ENCODE peak calls at places on chromosomes 16 and 17, in seven cellular contexts. C, J, M, E, I, P and G are unnamed samples.

GRCh38 chr17:80649672-80650338 is 105.2 kb downstream of the RPTOR start:
- DNase-seq in C (peak; percentile 79), J (no peak), M (no peak), E (peak; percentile 73), I (peak; percentile 77), P (peak; percentile 54), G (peak; percentile 63)

GRCh38 chr17:75486951-75487350 is 28.4 kb downstream of the CASKIN2 start:
- DNase-seq in C (no peak), J (no peak), M (no peak), E (no peak), I (no peak), P (no peak), G (no peak)

GRCh38 chr17:72116692-72117469 is 3.9 kb upstream of the SOX9 start:
- DNase-seq in C (no peak), J (no peak), M (no peak), E (no peak), I (no peak), P (no peak), G (no peak)

GRCh38 chr16:55480228-55480655 is 1.2 kb downstream of the MMP2 start:
- DNase-seq in C (peak; percentile 84), J (no peak), M (no peak), E (peak; percentile 63), I (no peak), P (no peak), G (no peak)

GRCh38 chr17:2594657-2595085 is 1.2 kb downstream of the PAFAH1B1 start:
- DNase-seq in C (no peak), J (no peak), M (no peak), E (no peak), I (no peak), P (no peak), G (no peak)

GRCh38 chr17:64739316-64740058 is 77.4 kb upstream of the SMURF2 start:
- DNase-seq in C (no peak), J (no peak), M (no peak), E (no peak), I (peak; percentile 25), P (no peak), G (no peak)

GRCh38 chr17:78323821-78324390 is 36.0 kb downstream of the SOCS3 start:
- DNase-seq in C (peak; percentile 71), J (no peak), M (no peak), E (no peak), I (no peak), P (no peak), G (no peak)

GRCh38 chr17:72984145-72984924 is 108.2 kb downstream of the SLC39A11 start:
- DNase-seq in C (no peak), J (no peak), M (no peak), E (no peak), I (no peak), P (no peak), G (peak; percentile 84)

GRCh38 chr17:80328620-80329380 is 68.1 kb downstream of the RNF213 start:
- DNase-seq in C (no peak), J (no peak), M (no peak), E (no peak), I (no peak), P (no peak), G (no peak)

GRCh38 chr17:13728751-13729150 is 127.0 kb upstream of the HS3ST3A1 start:
- DNase-seq in C (no peak), J (no peak), M (no peak), E (no peak), I (no peak), P (no peak), G (no peak)

GRCh38 chr17:32927201-32927723 is 691 bp upstream of the TMEM98 start:
- DNase-seq in C (no peak), J (no peak), M (no peak), E (no peak), I (peak; percentile 76), P (no peak), G (no peak)

GRCh38 chr17:67421869-67422273 is 44.8 kb downstream of the PITPNC1 start:
- DNase-seq in C (no peak), J (peak; percentile 96), M (peak; percentile 61), E (no peak), I (peak; percentile 39), P (no peak), G (peak; percentile 100)

GRCh38 chr17:67420994-67421393 is 43.9 kb downstream of the PITPNC1 start:
- DNase-seq in C (no peak), J (no peak), M (no peak), E (no peak), I (no peak), P (no peak), G (no peak)

GRCh38 chr17:67427410-67427809 is 50.3 kb downstream of the PITPNC1 start:
- DNase-seq in C (no peak), J (no peak), M (no peak), E (no peak), I (no peak), P (no peak), G (no peak)

GRCh38 chr17:67425571-67426160 is 48.6 kb downstream of the PITPNC1 start:
- DNase-seq in C (no peak), J (no peak), M (no peak), E (no peak), I (no peak), P (no peak), G (no peak)

DNA sequence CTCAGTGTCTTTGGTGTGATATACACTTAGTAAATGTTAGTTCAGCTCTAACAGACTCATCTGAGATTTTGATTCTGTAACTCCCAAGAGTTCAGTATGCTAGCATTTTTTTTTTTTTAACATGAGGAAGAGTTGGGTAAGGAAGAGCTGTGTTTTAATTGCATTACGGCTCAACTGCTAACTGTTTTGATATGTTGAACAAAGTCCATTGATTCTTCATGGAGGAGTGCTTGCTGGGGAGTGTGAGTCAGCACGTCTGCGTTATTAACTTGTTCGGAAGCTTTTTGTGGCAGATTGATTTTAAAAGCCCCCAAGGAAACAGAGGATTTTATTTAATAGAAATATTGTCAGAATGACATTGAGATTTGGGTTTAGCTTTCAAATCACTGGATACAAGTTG is 45.8 kb downstream of the PITPNC1 start:
- DNase-seq in C (no peak), J (no peak), M (no peak), E (no peak), I (peak; percentile 35), P (no peak), G (peak; percentile 52)
- TF ChIP-seq SIN3A in C (no peak), J (no peak), M (no peak), E (no peak), I (no peak), P (no peak), G (no peak)

GRCh38 chr16:4301968-4302367 is 13.9 kb upstream of the GLIS2 start:
- DNase-seq in C (no peak), J (no peak), M (no peak), E (no peak), I (no peak), P (no peak), G (no peak)

GRCh38 chr16:4293822-4294457 is 21.1 kb upstream of the TFAP4 start:
- DNase-seq in C (peak; percentile 93), J (no peak), M (no peak), E (peak; percentile 82), I (no peak), P (no peak), G (no peak)

GRCh38 chr16:4297480-4297879 is 18.4 kb upstream of the GLIS2 start:
- DNase-seq in C (no peak), J (no peak), M (no peak), E (no peak), I (no peak), P (no peak), G (no peak)

GRCh38 chr16:4301177-4301576 is 14.7 kb upstream of the GLIS2 start:
- DNase-seq in C (no peak), J (no peak), M (no peak), E (no peak), I (no peak), P (no peak), G (no peak)

GRCh38 chr16:4298761-4299522 is 16.9 kb upstream of the GLIS2 start:
- DNase-seq in C (peak; percentile 53), J (peak; percentile 76), M (no peak), E (peak; percentile 66), I (no peak), P (peak; percentile 66), G (peak; percentile 80)
- TF ChIP-seq SIN3A in C (peak; percentile 67), J (no peak), M (no peak), E (peak; percentile 58), I (no peak), P (no peak), G (peak; percentile 61)

GRCh38 chr16:66746048-66746447 is 5.4 kb downstream of the DYNC1LI2 start:
- DNase-seq in C (no peak), J (no peak), M (no peak), E (no peak), I (no peak), P (no peak), G (no peak)

GRCh38 chr16:66742409-66742808 is 9.0 kb downstream of the DYNC1LI2 start:
- DNase-seq in C (no peak), J (no peak), M (no peak), E (no peak), I (no peak), P (no peak), G (no peak)

GRCh38 chr16:66750279-66751134 is 902 bp downstream of the DYNC1LI2 start:
- DNase-seq in C (no peak), J (no peak), M (no peak), E (no peak), I (no peak), P (no peak), G (no peak)

GRCh38 chr16:66751135-66751991 is at the start of gene DYNC1LI2:
- DNase-seq in C (peak; percentile 98), J (no peak), M (no peak), E (peak; percentile 92), I (peak; percentile 55), P (peak; percentile 92), G (peak; percentile 34)

GRCh38 chr16:66746682-66747081 is 4.7 kb downstream of the DYNC1LI2 start:
- DNase-seq in C (no peak), J (no peak), M (peak; percentile 71), E (no peak), I (no peak), P (no peak), G (no peak)
- TF ChIP-seq SIN3A in C (no peak), J (no peak), M (no peak), E (no peak), I (no peak), P (no peak), G (no peak)

GRCh38 chr16:16064874-16065384 is 115.5 kb downstream of the ABCC1 start:
- DNase-seq in C (no peak), J (no peak), M (no peak), E (no peak), I (no peak), P (no peak), G (no peak)

GRCh38 chr16:16063685-16064084 is 114.3 kb downstream of the ABCC1 start:
- DNase-seq in C (no peak), J (no peak), M (no peak), E (no peak), I (no peak), P (peak; percentile 33), G (no peak)

GRCh38 chr16:16062023-16062932 is 112.9 kb downstream of the ABCC1 start:
- DNase-seq in C (no peak), J (no peak), M (no peak), E (no peak), I (no peak), P (no peak), G (no peak)

GRCh38 chr16:16071631-16072244 is 122.3 kb downstream of the ABCC1 start:
- DNase-seq in C (no peak), J (no peak), M (no peak), E (no peak), I (peak; percentile 67), P (no peak), G (no peak)

DNA sequence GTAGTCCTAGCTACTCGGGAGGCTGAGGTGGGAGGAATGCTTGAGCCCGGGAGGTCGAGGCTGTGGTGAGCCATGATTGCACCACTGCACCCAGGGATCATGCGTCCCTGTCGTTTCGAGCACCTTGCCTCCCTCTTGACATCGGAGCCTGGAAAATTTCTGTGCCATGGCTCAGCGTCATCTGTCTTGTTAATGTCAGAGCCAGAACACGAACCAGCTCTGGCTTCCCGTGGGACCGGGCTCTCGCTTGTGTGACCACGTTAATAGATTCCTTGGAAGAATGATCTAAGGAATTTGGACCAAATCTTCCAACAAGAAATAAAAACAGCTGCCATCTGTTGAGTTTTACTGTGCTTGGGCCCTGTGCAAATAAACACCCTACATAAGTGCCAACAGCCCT is 117.7 kb downstream of the ABCC1 start:
- DNase-seq in C (no peak), J (no peak), M (no peak), E (no peak), I (no peak), P (no peak), G (no peak)
- TF ChIP-seq SIN3A in C (no peak), J (no peak), M (no peak), E (no peak), I (no peak), P (no peak), G (no peak)